ENCODE peak calls at places on chromosome 21, in five cellular contexts. D is SK-N-SH, Z is neural crest cell, P is heart left ventricle, F is GM13977. K is an unnamed sample.

GRCh38 chr21:37087188-37087587 is 14.1 kb downstream of the TTC3 start:
- DNase-seq in D (no peak), Z (no peak), P (no peak), F (no peak), K (no peak)

GRCh38 chr21:38308010-38308784 is 51.4 kb downstream of the KCNJ15 start:
- DNase-seq in D (no peak), Z (no peak), P (no peak), F (no peak), K (no peak)

GRCh38 chr21:45887121-45887611 is 94.4 kb upstream of the COL6A1 start:
- DNase-seq in D (peak), Z (no peak), P (peak), F (no peak), K (no peak)

GRCh38 chr21:16633851-16634521 is 878.9 kb upstream of the CXADR start:
- DNase-seq in D (no peak), Z (no peak), P (no peak), F (no peak), K (no peak)

GRCh38 chr21:39006653-39007417 is 176.4 kb downstream of the PSMG1 start:
- DNase-seq in D (no peak), Z (no peak), P (peak), F (no peak), K (no peak)

GRCh38 chr21:39004776-39005605 is 178.3 kb downstream of the PSMG1 start:
- DNase-seq in D (peak), Z (no peak), P (peak), F (no peak), K (no peak)

GRCh38 chr21:18716578-18717138 is 313.1 kb upstream of the TMPRSS15 start:
- DNase-seq in D (no peak), Z (no peak), P (no peak), F (no peak), K (no peak)

GRCh38 chr21:36744560-36745231 is 45.8 kb downstream of the SIM2 start:
- DNase-seq in D (peak), Z (no peak), P (peak), F (no peak), K (no peak)

GRCh38 chr21:17793271-17793670 is 25.9 kb downstream of the C21orf91 start:
- DNase-seq in D (no peak), Z (no peak), P (no peak), F (no peak), K (no peak)

GRCh38 chr21:32393677-32394001 is 827 bp upstream of the URB1 start:
- DNase-seq in D (no peak), Z (no peak), P (no peak), F (no peak), K (no peak)
- TF ChIP-seq CTCF in D (no peak), Z (no peak), P (no peak), F (no peak), K (no peak)

DNA sequence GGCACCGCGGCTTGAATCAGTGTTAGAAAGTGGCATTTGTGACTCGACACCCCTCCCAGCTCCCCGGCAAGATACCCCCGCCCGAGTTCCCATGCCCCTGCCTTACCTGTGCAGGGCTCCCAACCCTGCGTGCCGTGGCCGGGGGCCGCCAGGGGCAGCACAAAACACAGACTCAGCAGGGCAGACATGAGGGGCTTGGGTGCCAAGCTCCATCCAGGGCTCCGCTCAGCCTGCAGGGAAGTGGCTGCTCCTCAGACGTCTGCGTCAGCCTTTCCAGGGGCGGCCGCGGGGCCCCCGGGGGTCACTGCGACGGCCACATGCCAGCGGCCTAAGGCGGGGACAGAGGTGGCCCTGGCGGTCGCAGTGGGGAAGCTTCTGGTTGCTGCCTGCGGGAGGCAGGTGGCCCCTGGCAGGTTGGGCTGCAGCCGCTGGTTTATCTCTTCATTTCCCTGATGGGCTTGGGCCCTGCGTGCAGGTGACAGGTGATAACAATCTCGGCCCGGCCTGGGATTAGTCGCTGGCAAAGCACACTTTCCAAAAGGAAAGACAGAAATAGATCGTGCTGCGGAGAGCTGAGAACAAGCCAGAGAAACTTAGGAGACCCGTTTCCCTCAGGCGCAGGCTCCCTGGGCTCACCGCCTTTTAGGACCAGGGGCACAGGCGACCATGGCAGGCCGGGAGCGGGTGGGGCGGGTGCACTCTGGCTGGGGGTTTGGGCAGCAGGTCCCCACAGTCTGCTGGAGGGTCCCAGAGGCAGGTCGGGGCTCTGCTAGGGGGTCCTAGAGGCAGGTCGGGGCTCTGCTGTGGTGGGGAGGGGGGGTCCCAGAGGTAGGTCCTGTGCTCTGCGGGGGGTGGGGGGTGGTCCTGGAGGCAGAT is at the start of gene TSPEAR:
- DNase-seq in D (peak), Z (no peak), P (no peak), F (no peak), K (no peak)
- TF ChIP-seq CTCF in D (no peak), Z (peak), P (no peak), F (no peak), K (no peak)

DNA sequence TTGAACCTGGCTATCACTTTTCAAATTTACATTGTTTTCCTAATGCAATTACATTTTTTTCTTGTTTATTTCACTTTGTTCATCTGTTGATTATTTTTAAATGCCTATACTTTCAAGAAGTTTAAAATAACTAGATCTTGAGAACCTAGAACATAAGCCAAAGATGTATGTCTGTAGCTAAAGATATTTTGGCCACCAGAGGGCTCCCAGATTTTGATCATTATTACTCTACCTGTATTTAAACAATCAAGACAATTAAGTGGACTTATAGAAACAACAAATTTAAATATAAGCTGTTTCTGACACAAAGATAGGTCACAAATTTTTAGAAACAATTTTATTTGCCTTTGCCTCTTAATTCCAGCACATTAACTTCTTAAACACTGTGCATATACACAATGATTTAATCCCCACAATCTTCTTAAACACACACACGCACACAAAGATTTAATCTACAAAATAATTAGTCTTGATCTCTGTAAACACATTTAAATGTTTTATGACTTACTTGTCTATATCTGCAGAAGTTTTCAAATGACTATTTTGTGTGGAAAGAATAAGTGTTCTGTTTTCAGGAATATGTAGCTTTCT is 380.0 kb downstream of the DSCAM start:
- DNase-seq in D (peak), Z (no peak), P (no peak), F (no peak), K (no peak)
- TF ChIP-seq CTCF in D (peak), Z (peak), P (peak), F (no peak), K (peak)

DNA sequence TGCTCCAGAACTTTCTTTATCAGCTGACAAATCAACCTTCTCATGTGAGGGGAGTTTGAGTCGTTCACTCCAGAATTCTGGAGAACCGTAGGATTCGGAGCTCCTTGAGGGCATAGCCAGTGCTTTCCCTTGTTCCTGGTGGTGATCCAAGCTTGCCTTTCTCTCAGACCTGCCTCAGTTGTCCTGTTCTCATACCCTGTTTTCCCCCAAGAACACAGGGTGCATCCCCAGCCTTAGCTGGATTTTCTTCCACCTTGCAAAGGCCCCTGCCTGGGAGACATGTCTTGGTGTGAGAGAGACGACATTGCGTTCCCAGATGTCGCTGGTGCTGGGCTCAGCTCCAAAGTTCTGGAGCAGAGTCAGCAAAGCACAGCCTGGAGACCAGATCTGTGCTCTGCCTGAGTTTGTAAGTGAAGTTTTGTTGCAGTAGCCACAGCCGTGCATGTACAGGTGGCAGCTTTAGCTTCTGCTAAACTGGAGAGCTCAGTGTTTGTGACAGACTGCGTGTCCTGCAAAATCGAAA is 40.0 kb downstream of the ABCG1 start:
- DNase-seq in D (no peak), Z (no peak), P (no peak), F (no peak), K (no peak)
- TF ChIP-seq CTCF in D (peak), Z (peak), P (no peak), F (no peak), K (no peak)

K was measured in glutamatergic neuron.